ENCODE peak calls at places on chromosomes 4 and X, in eight cellular contexts. U is Caco-2, Z is A673, E is heart left ventricle, K is GM13976, T is pancreas, J is GM06990, G is transverse colon. L is an unnamed sample.

GRCh38 chr4:120692964-120693363 is 229.6 kb downstream of the PRDM5 start:
- DNase-seq in J (no peak), E (no peak), T (no peak), G (peak), U (peak), K (no peak), Z (peak), L (no peak)

GRCh38 chr4:8345053-8345945 is 75.7 kb downstream of the HTRA3 start:
- DNase-seq in E (no peak), Z (no peak), J (no peak), K (no peak), T (no peak), U (no peak), G (no peak), L (no peak)

GRCh38 chrX:152958047-152958446 is 35.9 kb downstream of the PNMA5 start:
- DNase-seq in Z (no peak), U (no peak), G (no peak), J (no peak), E (no peak), T (peak), K (no peak), L (no peak)

GRCh38 chr4:37685726-37686372 is 327 bp downstream of the RELL1 start:
- DNase-seq in K (peak), J (no peak), Z (peak), U (no peak), G (peak), T (no peak), E (no peak), L (peak)

GRCh38 chr4:42656736-42656985 is 244 bp downstream of the ATP8A1 start:
- DNase-seq in J (no peak), K (no peak), Z (no peak), E (no peak), G (no peak), U (no peak), T (no peak), L (no peak)

GRCh38 chrX:1853916-1854315 is 239.1 kb downstream of the ASMT start:
- DNase-seq in K (no peak), Z (no peak), U (no peak), G (no peak), T (no peak), E (no peak), J (no peak), L (no peak)

GRCh38 chrX:44400588-44400987 is 57.1 kb upstream of the EFHC2 start:
- DNase-seq in E (no peak), U (no peak), J (no peak), Z (peak), G (no peak), K (no peak), T (no peak), L (no peak)

GRCh38 chr4:87805971-87806370 is 6.6 kb downstream of the IBSP start:
- DNase-seq in G (no peak), U (no peak), J (no peak), Z (no peak), K (no peak), T (no peak), E (no peak), L (no peak)

GRCh38 chr4:185194924-185195632 is 8.7 kb downstream of the CFAP97 start:
- DNase-seq in T (no peak), K (no peak), E (no peak), G (no peak), J (no peak), Z (no peak), U (no peak), L (no peak)

GRCh38 chr4:140497428-140497775 is 691 bp downstream of the MGAT4D start:
- DNase-seq in U (no peak), T (no peak), J (no peak), K (no peak), E (no peak), Z (no peak), G (no peak), L (no peak)

GRCh38 chr4:42396361-42397255 is 680 bp upstream of the SHISA3 start:
- DNase-seq in G (no peak), J (no peak), K (no peak), E (no peak), T (no peak), Z (no peak), U (no peak), L (no peak)

GRCh38 chr4:88177981-88178632 is 19.7 kb upstream of the ABCG2 start:
- DNase-seq in T (no peak), U (peak), G (peak), Z (peak), J (no peak), K (no peak), E (peak), L (no peak)

GRCh38 chr4:82589756-82590155 is 28.0 kb upstream of the TMEM150C start:
- DNase-seq in U (no peak), K (no peak), E (no peak), J (no peak), G (no peak), Z (no peak), T (no peak), L (no peak)
- TF ChIP-seq CTCF in U (no peak), K (no peak), E (no peak), J (no peak), G (no peak), Z (no peak), T (no peak), L (no peak)

GRCh38 chr4:906311-907102 is 25.6 kb downstream of the GAK start:
- DNase-seq in T (no peak), G (no peak), Z (no peak), K (no peak), J (no peak), U (no peak), E (peak), L (no peak)
- TF ChIP-seq CTCF in T (no peak), G (no peak), Z (no peak), K (no peak), J (no peak), U (no peak), E (no peak), L (no peak)

DNA sequence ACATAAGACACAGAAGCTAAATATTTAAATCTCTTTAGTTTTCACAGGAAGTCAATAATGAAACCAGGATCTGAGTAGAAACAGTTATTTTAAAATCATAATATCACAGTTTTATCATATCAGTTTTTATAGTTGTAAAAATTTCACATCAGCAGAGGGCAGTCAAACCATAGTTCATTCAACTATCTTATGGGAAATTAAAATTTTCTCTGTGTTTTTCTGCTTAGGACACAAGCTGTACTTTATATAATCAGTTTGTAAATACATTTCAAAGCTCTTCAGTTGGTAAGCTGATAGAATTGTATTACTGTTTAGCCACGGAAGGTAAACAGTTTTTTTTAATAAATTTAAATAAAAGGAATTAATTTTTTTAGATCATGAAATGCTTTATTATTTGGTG is 204.8 kb upstream of the NUDT6 start:
- DNase-seq in T (no peak), G (no peak), K (no peak), Z (peak), J (no peak), E (no peak), U (no peak), L (no peak)
- TF ChIP-seq CTCF in T (no peak), G (peak), K (no peak), Z (peak), J (no peak), E (no peak), U (no peak), L (no peak)

GRCh38 chr4:162943263-162943662 is 223.4 kb downstream of the NAF1 start:
- DNase-seq in J (no peak), T (no peak), Z (no peak), K (no peak), E (no peak), G (no peak), U (no peak), L (no peak)
- TF ChIP-seq CTCF in J (peak), T (no peak), Z (peak), K (no peak), E (no peak), G (no peak), U (no peak), L (no peak)

DNA sequence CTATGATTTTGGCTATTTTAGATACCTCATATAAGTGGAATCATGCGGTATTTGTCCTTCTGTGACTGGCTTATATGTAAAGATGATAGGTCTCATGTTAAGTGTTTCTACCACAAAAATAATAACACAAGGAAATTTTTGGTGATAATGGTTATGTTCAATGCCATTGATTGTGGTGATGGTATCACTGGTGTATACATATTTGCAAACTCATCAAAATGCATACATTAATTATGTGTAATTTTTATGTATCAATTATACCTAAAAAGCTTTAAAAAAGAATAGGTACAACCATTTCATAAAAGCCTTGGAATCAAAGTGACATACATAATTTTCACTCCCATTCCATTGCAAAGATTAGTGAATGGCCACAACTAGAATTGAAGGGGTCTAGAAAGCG is 178.3 kb upstream of the FMR1 start:
- DNase-seq in T (no peak), U (no peak), K (no peak), J (no peak), Z (no peak), E (no peak), G (no peak), L (no peak)
- TF ChIP-seq CTCF in T (no peak), U (no peak), K (no peak), J (no peak), Z (no peak), E (no peak), G (no peak), L (no peak)

L was measured in GM10248.